ENCODE peak calls at places on chromosomes 11 and 22, in four cellular contexts. P is GM12878, T is K562, N is HepG2. B is an unnamed sample.

GRCh38 chr22:20156042-20156389 is 5.2 kb upstream of the CCDC188 start:
- DNase-seq in P (no peak), T (no peak), N (no peak), B (no peak)

GRCh38 chr11:74942073-74942750 is 6.7 kb downstream of the XRRA1 start:
- DNase-seq in P (no peak), N (no peak), T (no peak), B (no peak)

GRCh38 chr11:13091373-13091772 is 82.3 kb downstream of the RASSF10 start:
- DNase-seq in P (no peak), T (no peak), N (no peak), B (no peak)

GRCh38 chr22:32376681-32377080 is 19.0 kb downstream of the RFPL3 start:
- DNase-seq in P (no peak), T (no peak), N (no peak), B (no peak)

GRCh38 chr22:40462195-40462988 is 92.0 kb downstream of the SGSM3 start:
- DNase-seq in N (peak), P (no peak), T (no peak), B (no peak)

GRCh38 chr22:21702700-21703683 is 32.6 kb downstream of the YPEL1 start:
- DNase-seq in P (no peak), T (peak), N (no peak), B (no peak)

GRCh38 chr11:64391839-64392238 is 32.9 kb downstream of the RPS6KA4 start:
- DNase-seq in T (no peak), P (no peak), N (no peak), B (no peak)

GRCh38 chr11:122731500-122731913 is 76.0 kb downstream of the UBASH3B start:
- DNase-seq in T (no peak), P (no peak), N (peak), B (no peak)

GRCh38 chr11:133598879-133599278 is 66.6 kb upstream of the OPCML start:
- DNase-seq in T (no peak), P (no peak), N (no peak), B (peak)

GRCh38 chr22:23184100-23184763 is 3.9 kb downstream of the BCR start:
- DNase-seq in T (peak), N (no peak), P (no peak), B (no peak)

GRCh38 chr11:120912504-120912903 is 111.4 kb upstream of the TBCEL start:
- DNase-seq in T (no peak), P (no peak), N (peak), B (peak)

GRCh38 chr22:36301851-36302250 is 48.9 kb downstream of the APOL1 start:
- DNase-seq in T (no peak), N (no peak), P (no peak), B (no peak)

GRCh38 chr11:70243912-70244652 is 26.4 kb upstream of the PPFIA1 start:
- DNase-seq in P (no peak), N (no peak), T (no peak), B (no peak)

GRCh38 chr22:46769191-46769675 is 6.8 kb downstream of the TBC1D22A start:
- DNase-seq in P (no peak), N (no peak), T (no peak), B (no peak)

GRCh38 chr22:46598224-46598623 is 22.0 kb upstream of the GRAMD4 start:
- DNase-seq in N (no peak), T (no peak), P (no peak), B (no peak)

GRCh38 chr11:78207532-78208256 is 19.0 kb downstream of the USP35 start:
- DNase-seq in N (no peak), P (no peak), T (no peak), B (no peak)

GRCh38 chr11:10858505-10859360 is 880 bp upstream of the ZBED5 start:
- DNase-seq in N (peak), P (peak), T (peak), B (peak)

GRCh38 chr11:19444231-19444630 is 203.5 kb upstream of the E2F8 start:
- DNase-seq in N (no peak), T (no peak), P (no peak), B (no peak)

GRCh38 chr22:26893711-26894110 is 236.3 kb downstream of the MIAT start:
- DNase-seq in N (no peak), T (no peak), P (no peak), B (peak)

GRCh38 chr11:9776203-9776602 is 112.3 kb downstream of the SWAP70 start:
- DNase-seq in P (no peak), T (no peak), N (no peak), B (no peak)

GRCh38 chr22:32584650-32585049 is 110.0 kb downstream of the FBXO7 start:
- DNase-seq in P (no peak), N (no peak), T (no peak), B (no peak)

GRCh38 chr11:2703487-2704141 is 3.8 kb upstream of the KCNQ1OT1 start:
- DNase-seq in N (no peak), T (no peak), P (no peak), B (peak)

GRCh38 chr11:69807416-69807815 is 11.8 kb downstream of the FGF3 start:
- DNase-seq in N (no peak), T (no peak), P (no peak), B (no peak)

GRCh38 chr11:94650756-94651155 is 83.6 kb downstream of the PIWIL4 start:
- DNase-seq in N (no peak), P (no peak), T (no peak), B (no peak)

GRCh38 chr11:102317099-102317767 is at the start of gene BIRC3:
- DNase-seq in N (peak), T (peak), P (peak), B (peak)

GRCh38 chr22:35425546-35425945 is 25.6 kb downstream of the MCM5 start:
- DNase-seq in P (no peak), T (no peak), N (no peak), B (no peak)

GRCh38 chr11:70019576-70020011 is 58.5 kb upstream of the ANO1 start:
- DNase-seq in N (no peak), T (no peak), P (no peak), B (no peak)

GRCh38 chr22:41619979-41620645 is 731 bp downstream of the DESI1 start:
- DNase-seq in T (no peak), P (no peak), N (peak), B (peak)

GRCh38 chr11:46381046-46381835 is at the start of gene MDK:
- DNase-seq in T (peak), P (no peak), N (peak), B (peak)

DNA sequence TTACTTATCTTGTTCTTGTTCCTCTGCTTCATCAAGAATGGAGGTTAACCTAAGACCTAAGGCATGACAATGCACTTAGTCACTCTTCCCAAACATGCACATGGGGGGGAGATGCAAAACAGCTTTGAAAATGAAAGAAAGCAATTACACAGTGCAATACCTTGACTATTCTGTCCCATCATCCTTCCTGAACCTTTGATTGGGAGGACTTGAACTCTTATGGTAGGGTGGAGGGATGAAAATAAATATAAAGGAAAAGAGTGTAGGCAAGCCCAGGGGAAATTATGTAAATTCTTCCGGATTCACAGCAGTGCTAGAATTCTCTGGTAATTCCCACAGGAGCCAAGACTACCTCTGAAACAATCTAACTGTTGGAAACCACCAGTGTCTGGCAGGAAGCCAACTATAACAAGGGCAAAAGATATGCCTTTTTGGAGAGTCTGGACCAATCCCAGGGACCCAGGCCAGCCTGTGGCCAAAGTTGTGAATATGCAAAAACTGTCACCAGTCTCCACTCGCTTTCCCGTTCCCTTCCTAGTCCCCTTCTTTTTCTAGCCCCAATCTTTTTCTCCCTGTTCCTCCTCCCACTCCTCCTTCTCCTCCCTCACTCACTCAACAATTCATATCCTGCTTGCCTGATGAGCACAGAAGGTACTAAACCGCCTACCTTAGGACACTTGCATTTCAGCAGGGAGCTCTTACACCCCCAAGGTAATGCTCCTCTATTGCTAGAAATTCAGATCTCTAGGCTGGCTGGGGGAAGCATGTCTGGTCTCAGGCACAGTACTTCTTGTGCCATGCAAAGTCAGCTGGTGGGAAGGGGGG is 2.5 kb upstream of the RCN1 start:
- DNase-seq in P (peak), N (no peak), T (peak), B (no peak)
- H2AFZ ChIP-seq in P (peak), N (no peak), T (peak), B (peak)

GRCh38 chr11:130403301-130403804 is 25.1 kb downstream of the ADAMTS8 start:
- DNase-seq in P (no peak), T (no peak), N (no peak), B (peak)
- TF ChIP-seq JUNB in P (no peak), T (no peak), N (no peak), B (no peak)

DNA sequence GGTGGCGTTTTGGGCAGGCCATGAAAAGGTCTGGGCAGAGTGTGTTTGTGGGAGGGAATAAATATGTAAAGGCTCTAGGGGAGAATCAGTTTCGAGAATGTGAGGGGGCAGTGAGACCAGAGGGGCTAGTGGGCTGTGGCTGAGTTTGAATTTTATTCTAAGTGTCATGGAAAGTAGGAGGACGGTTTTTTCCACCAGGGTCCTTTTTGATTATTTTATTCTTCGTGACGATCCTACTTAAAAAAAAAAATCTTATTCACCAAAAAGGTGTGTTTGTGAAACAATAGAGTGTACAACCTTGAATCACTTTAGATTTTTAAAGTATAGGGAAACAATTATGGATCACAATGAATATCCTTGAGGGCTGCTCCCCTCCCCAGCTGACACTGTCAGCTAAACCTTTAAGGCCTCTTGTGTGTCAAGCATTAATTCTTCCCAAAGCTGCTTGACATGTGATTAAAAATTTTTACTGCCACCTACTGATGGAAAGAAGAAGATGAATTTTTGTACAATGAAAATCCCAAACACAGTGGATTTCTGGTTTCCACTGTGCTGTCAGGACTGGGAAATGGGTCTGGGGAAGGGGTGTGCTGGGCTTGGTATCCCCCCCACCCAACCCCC is 107.5 kb upstream of the OR4B1 start:
- DNase-seq in T (peak), P (no peak), N (peak), B (no peak)
- H2AFZ ChIP-seq in T (no peak), P (no peak), N (no peak), B (no peak)

GRCh38 chr11:117443269-117444186 is 115.9 kb downstream of the CEP164 start:
- DNase-seq in T (peak), N (peak), P (no peak), B (peak)

GRCh38 chr11:117444256-117445096 is 116.8 kb downstream of the CEP164 start:
- DNase-seq in P (no peak), T (no peak), N (no peak), B (no peak)

GRCh38 chr11:117441146-117441975 is 113.7 kb downstream of the CEP164 start:
- DNase-seq in T (no peak), N (no peak), P (no peak), B (no peak)

GRCh38 chr11:117442049-117442868 is 114.6 kb downstream of the CEP164 start:
- DNase-seq in N (no peak), T (no peak), P (no peak), B (no peak)

GRCh38 chr11:117442869-117443239 is 115.2 kb downstream of the CEP164 start:
- DNase-seq in T (no peak), N (no peak), P (no peak), B (no peak)
- TF ChIP-seq JUNB in T (no peak), N (no peak), P (no peak), B (no peak)

B was measured in GM23338.